ENCODE peak calls at places on chromosomes 13 and 19, in six cellular contexts. E, O, R, J, I and K are unnamed samples.

GRCh38 chr13:107339209-107339608 is 771.3 kb upstream of the ARGLU1 start:
- DNase-seq in E (no peak), O (no peak), R (no peak), J (no peak), I (no peak), K (no peak)

GRCh38 chr19:900302-901111 is 7.2 kb downstream of the RNU6-9 start:
- DNase-seq in E (peak), O (no peak), R (no peak), J (no peak), I (no peak), K (peak)

GRCh38 chr13:36430247-36431203 is 1.8 kb upstream of the CCNA1 start:
- DNase-seq in E (no peak), O (no peak), R (no peak), J (no peak), I (no peak), K (no peak)

GRCh38 chr19:17229890-17230289 is 3.9 kb downstream of the OCEL1 start:
- DNase-seq in E (no peak), O (no peak), R (no peak), J (no peak), I (no peak), K (no peak)

GRCh38 chr13:27665333-27665732 is 43.6 kb downstream of the POLR1D start:
- DNase-seq in E (no peak), O (no peak), R (no peak), J (no peak), I (no peak), K (peak)

GRCh38 chr13:54742984-54743383 is 1714.4 kb downstream of the OLFM4 start:
- DNase-seq in E (no peak), O (no peak), R (no peak), J (no peak), I (no peak), K (no peak)

GRCh38 chr13:92823059-92823458 is 403.5 kb upstream of the GPC6 start:
- DNase-seq in E (no peak), O (no peak), R (no peak), J (no peak), I (no peak), K (no peak)

GRCh38 chr19:34220472-34221063 is 33.8 kb upstream of the GARRE1 start:
- DNase-seq in E (peak), O (peak), R (peak), J (no peak), I (peak), K (peak)

GRCh38 chr13:113906566-113906965 is 42.7 kb upstream of the GAS6 start:
- DNase-seq in E (no peak), O (no peak), R (no peak), J (no peak), I (no peak), K (no peak)

GRCh38 chr19:19551862-19552192 is 13.8 kb downstream of the CILP2 start:
- DNase-seq in E (no peak), O (no peak), R (no peak), J (no peak), I (no peak), K (no peak)

GRCh38 chr19:5285311-5285710 is 55.3 kb downstream of the PTPRS start:
- DNase-seq in E (no peak), O (no peak), R (no peak), J (no peak), I (no peak), K (no peak)

GRCh38 chr13:113897161-113897560 is 33.3 kb upstream of the GAS6 start:
- DNase-seq in E (no peak), O (no peak), R (no peak), J (no peak), I (peak), K (no peak)

GRCh38 chr13:99978781-99979452 is 2.7 kb upstream of the ZIC2 start:
- DNase-seq in E (no peak), O (no peak), R (no peak), J (no peak), I (no peak), K (no peak)

GRCh38 chr19:11356676-11357550 is 1.7 kb downstream of the PLPPR2 start:
- DNase-seq in E (no peak), O (no peak), R (no peak), J (no peak), I (no peak), K (no peak)

GRCh38 chr19:53868892-53869804 is 1.5 kb downstream of the MYADM start:
- DNase-seq in E (peak), O (peak), R (peak), J (peak), I (peak), K (peak)

GRCh38 chr13:40059540-40060232 is 404.2 kb downstream of the COG6 start:
- DNase-seq in E (no peak), O (no peak), R (no peak), J (no peak), I (no peak), K (no peak)

GRCh38 chr13:107992542-107992941 is 222.8 kb downstream of the LIG4 start:
- DNase-seq in E (no peak), O (no peak), R (no peak), J (no peak), I (no peak), K (no peak)

GRCh38 chr13:33761744-33762143 is 56.2 kb upstream of the RFC3 start:
- DNase-seq in E (peak), O (no peak), R (no peak), J (no peak), I (peak), K (peak)